ENCODE peak calls at places on chromosomes 12 and 14, in six cellular contexts. H, E, K, C, Q and P are unnamed samples.

GRCh38 chr12:110765144-110765543 is 22.5 kb upstream of the PPP1CC start:
- DNase-seq in H (no peak), E (no peak), K (no peak), C (no peak), Q (no peak), P (no peak)

GRCh38 chr12:129701536-129702165 is 202.2 kb downstream of the TMEM132D start:
- DNase-seq in H (no peak), E (no peak), K (no peak), C (peak), Q (no peak), P (no peak)

GRCh38 chr12:49331360-49332222 is 5.4 kb downstream of the C1QL4 start:
- DNase-seq in H (no peak), E (no peak), K (peak), C (peak), Q (no peak), P (no peak)

GRCh38 chr12:18556081-18556645 is 181.6 kb downstream of the PLCZ1 start:
- DNase-seq in H (no peak), E (no peak), K (no peak), C (peak), Q (no peak), P (no peak)

GRCh38 chr12:81759215-81759991 is at the start of gene PPFIA2:
- DNase-seq in H (no peak), E (peak), K (peak), C (peak), Q (peak), P (peak)

GRCh38 chr12:51868821-51869489 is 18.9 kb upstream of the ANKRD33 start:
- DNase-seq in H (no peak), E (no peak), K (no peak), C (no peak), Q (no peak), P (no peak)

GRCh38 chr12:79186506-79186905 is 321.9 kb downstream of the SYT1 start:
- DNase-seq in H (no peak), E (no peak), K (no peak), C (no peak), Q (no peak), P (no peak)

GRCh38 chr12:131122631-131123030 is 168.9 kb downstream of the ADGRD1 start:
- DNase-seq in H (no peak), E (no peak), K (no peak), C (no peak), Q (peak), P (no peak)

GRCh38 chr12:46383654-46384450 is 11.3 kb upstream of the SLC38A2 start:
- DNase-seq in H (no peak), E (peak), K (peak), C (peak), Q (peak), P (peak)

GRCh38 chr12:2666411-2666810 is 128.4 kb upstream of the FKBP4 start:
- DNase-seq in H (no peak), E (no peak), K (no peak), C (no peak), Q (no peak), P (no peak)

GRCh38 chr14:59678352-59678751 is 101.7 kb upstream of the CCDC175 start:
- DNase-seq in H (no peak), E (no peak), K (no peak), C (peak), Q (no peak), P (no peak)

GRCh38 chr14:36068777-36069534 is 107.6 kb downstream of the PTCSC3 start:
- DNase-seq in H (no peak), E (no peak), K (no peak), C (peak), Q (no peak), P (no peak)

GRCh38 chr12:66602483-66603143 is 76.3 kb downstream of the GRIP1 start:
- DNase-seq in H (no peak), E (no peak), K (no peak), C (no peak), Q (no peak), P (no peak)

GRCh38 chr14:29222671-29223268 is 456.2 kb downstream of the FOXG1 start:
- DNase-seq in H (no peak), E (no peak), K (no peak), C (peak), Q (no peak), P (no peak)

GRCh38 chr12:86496595-86496994 is 240.4 kb upstream of the MGAT4C start:
- DNase-seq in H (no peak), E (no peak), K (no peak), C (no peak), Q (no peak), P (no peak)

GRCh38 chr14:49512147-49512551 is 74.0 kb downstream of the RPS29 start:
- DNase-seq in H (no peak), E (no peak), K (no peak), C (peak), Q (no peak), P (no peak)

GRCh38 chr12:66662729-66663128 is 16.1 kb downstream of the GRIP1 start:
- DNase-seq in H (no peak), E (no peak), K (no peak), C (peak), Q (no peak), P (no peak)

GRCh38 chr14:50860478-50861086 is 11.3 kb upstream of the ABHD12B start:
- DNase-seq in H (peak), E (peak), K (peak), C (peak), Q (peak), P (peak)

GRCh38 chr14:93708800-93709199 is 79.5 kb downstream of the PRIMA1 start:
- DNase-seq in H (no peak), E (no peak), K (no peak), C (no peak), Q (no peak), P (no peak)

GRCh38 chr12:121107681-121108080 is 25.0 kb upstream of the P2RX7 start:
- DNase-seq in H (no peak), E (no peak), K (no peak), C (peak), Q (no peak), P (no peak)

GRCh38 chr12:3187846-3188755 is 110.9 kb downstream of the TSPAN9 start:
- DNase-seq in H (no peak), E (peak), K (no peak), C (no peak), Q (no peak), P (no peak)